ENCODE peak calls at places on chromosomes 7 and 10, in seven cellular contexts. Y, Z, U, J, T, X and A are unnamed samples.

GRCh38 chr10:1514641-1515040 is 222.7 kb downstream of the ADARB2 start:
- DNase-seq in Y (no peak), Z (no peak), U (peak), J (no peak), T (no peak), X (no peak), A (no peak)

GRCh38 chr7:129188372-129188891 is at the start of gene SMO:
- DNase-seq in Y (no peak), Z (peak), U (no peak), J (peak), T (no peak), X (no peak), A (no peak)

GRCh38 chr7:94439893-94440381 is 45.2 kb downstream of the COL1A2 start:
- DNase-seq in Y (no peak), Z (no peak), U (no peak), J (no peak), T (peak), X (no peak), A (no peak)

GRCh38 chr10:118751272-118751671 is 3.5 kb downstream of the CACUL1 start:
- DNase-seq in Y (no peak), Z (no peak), U (no peak), J (no peak), T (no peak), X (no peak), A (no peak)

GRCh38 chr10:23442936-23443335 is 4.1 kb downstream of the OTUD1 start:
- DNase-seq in Y (no peak), Z (no peak), U (no peak), J (no peak), T (no peak), X (no peak), A (no peak)

GRCh38 chr7:17651296-17651695 is 289.0 kb downstream of the SNX13 start:
- DNase-seq in Y (no peak), Z (no peak), U (no peak), J (no peak), T (no peak), X (no peak), A (no peak)

GRCh38 chr10:8873310-8873709 is 818.8 kb downstream of the GATA3 start:
- DNase-seq in Y (no peak), Z (no peak), U (no peak), J (no peak), T (no peak), X (no peak), A (no peak)

GRCh38 chr10:60572511-60573194 is 183.0 kb upstream of the ANK3 start:
- DNase-seq in Y (no peak), Z (peak), U (no peak), J (peak), T (peak), X (no peak), A (no peak)

GRCh38 chr10:110865184-110865803 is 6.4 kb upstream of the PDCD4 start:
- DNase-seq in Y (no peak), Z (no peak), U (no peak), J (no peak), T (no peak), X (no peak), A (no peak)

GRCh38 chr10:82934429-82934828 is 1059.4 kb downstream of the NRG3 start:
- DNase-seq in Y (peak), Z (no peak), U (no peak), J (no peak), T (no peak), X (no peak), A (no peak)

GRCh38 chr7:34208878-34209621 is 303.7 kb downstream of the BMPER start:
- DNase-seq in Y (no peak), Z (no peak), U (no peak), J (no peak), T (no peak), X (no peak), A (no peak)

GRCh38 chr7:108066486-108066885 is 63.5 kb upstream of the LAMB1 start:
- DNase-seq in Y (no peak), Z (no peak), U (no peak), J (no peak), T (no peak), X (no peak), A (no peak)

GRCh38 chr10:130137077-130137448 is 872 bp downstream of the GLRX3 start:
- DNase-seq in Y (peak), Z (no peak), U (no peak), J (no peak), T (no peak), X (no peak), A (no peak)

GRCh38 chr7:44646176-44646920 is 39.9 kb downstream of the OGDH start:
- DNase-seq in Y (no peak), Z (no peak), U (no peak), J (no peak), T (no peak), X (no peak), A (no peak)

GRCh38 chr10:43843331-43844101 is 194.8 kb upstream of the ZNF32 start:
- DNase-seq in Y (peak), Z (no peak), U (no peak), J (no peak), T (no peak), X (no peak), A (no peak)

GRCh38 chr10:1513221-1513620 is 224.1 kb downstream of the ADARB2 start:
- DNase-seq in Y (no peak), Z (no peak), U (peak), J (no peak), T (no peak), X (no peak), A (no peak)

GRCh38 chr10:116699783-116700150 is 42.6 kb downstream of the HSPA12A start:
- DNase-seq in Y (no peak), Z (no peak), U (no peak), J (no peak), T (no peak), X (no peak), A (no peak)

GRCh38 chr7:107976620-107977019 is 26.3 kb downstream of the LAMB1 start:
- DNase-seq in Y (no peak), Z (no peak), U (no peak), J (no peak), T (no peak), X (no peak), A (no peak)

GRCh38 chr7:6389728-6390127 is 58.0 kb downstream of the DAGLB start:
- DNase-seq in Y (no peak), Z (no peak), U (no peak), J (no peak), T (no peak), X (no peak), A (no peak)

GRCh38 chr7:101916876-101917275 is 99.5 kb downstream of the CUX1 start:
- DNase-seq in Y (no peak), Z (no peak), U (no peak), J (no peak), T (no peak), X (no peak), A (no peak)

GRCh38 chr7:49980414-49980813 is 112.6 kb downstream of the ZPBP start:
- DNase-seq in Y (peak), Z (no peak), U (no peak), J (no peak), T (no peak), X (no peak), A (no peak)

GRCh38 chr7:90760892-90761291 is 164.8 kb downstream of the CDK14 start:
- DNase-seq in Y (no peak), Z (no peak), U (no peak), J (no peak), T (no peak), X (no peak), A (no peak)

GRCh38 chr10:22133640-22134624 is 83.9 kb downstream of the EBLN1 start:
- DNase-seq in Y (peak), Z (no peak), U (no peak), J (no peak), T (no peak), X (no peak), A (no peak)

GRCh38 chr7:96707901-96708774 is 1.5 kb downstream of the SEM1 start:
- DNase-seq in Y (no peak), Z (no peak), U (no peak), J (no peak), T (peak), X (no peak), A (no peak)

GRCh38 chr7:37433166-37433565 is 15.5 kb downstream of the ELMO1 start:
- DNase-seq in Y (peak), Z (no peak), U (no peak), J (no peak), T (no peak), X (no peak), A (no peak)

GRCh38 chr7:87413951-87414381 is 61.5 kb downstream of the ABCB4 start:
- DNase-seq in Y (no peak), Z (no peak), U (no peak), J (no peak), T (no peak), X (no peak), A (no peak)